ENCODE peak calls at places on chromosomes 11 and 22, in ten cellular contexts. S, Z, M, A, J, E, R, U, X and G are unnamed samples.
A peak's percentile ranks its signal among the peaks of the same experiment; 100 is the strongest.

GRCh38 chr11:111707039-111707690 is 59.0 kb downstream of the PPP2R1B start:
- DNase-seq in S (no peak), Z (peak; percentile 82), M (peak; percentile 26), A (no peak), J (no peak), E (peak; percentile 74), R (peak; percentile 88), U (no peak), X (peak; percentile 18), G (no peak)

GRCh38 chr11:85595285-85595884 is 31.8 kb downstream of the DLG2 start:
- DNase-seq in S (peak; percentile 39), Z (no peak), M (peak; percentile 74), A (no peak), J (no peak), E (peak; percentile 8), R (peak; percentile 62), U (no peak), X (peak; percentile 50), G (peak; percentile 32)

GRCh38 chr22:47534150-47535133 is 772.0 kb downstream of the TBC1D22A start:
- DNase-seq in S (no peak), Z (no peak), M (no peak), A (no peak), J (no peak), E (no peak), R (no peak), U (no peak), X (no peak), G (no peak)

GRCh38 chr22:39927544-39927943 is 26.7 kb downstream of the GRAP2 start:
- DNase-seq in S (no peak), Z (no peak), M (no peak), A (no peak), J (no peak), E (no peak), R (no peak), U (no peak), X (no peak), G (no peak)

GRCh38 chr11:120554771-120555432 is 43.4 kb downstream of the GRIK4 start:
- DNase-seq in S (peak; percentile 43), Z (no peak), M (no peak), A (no peak), J (no peak), E (peak; percentile 26), R (peak; percentile 81), U (no peak), X (peak; percentile 16), G (peak; percentile 57)

GRCh38 chr11:47907499-47907898 is 59.3 kb upstream of the NUP160 start:
- DNase-seq in S (no peak), Z (no peak), M (no peak), A (no peak), J (no peak), E (no peak), R (peak; percentile 80), U (no peak), X (no peak), G (no peak)

GRCh38 chr11:92829121-92829520 is 140.3 kb upstream of the MTNR1B start:
- DNase-seq in S (no peak), Z (no peak), M (no peak), A (no peak), J (no peak), E (no peak), R (no peak), U (no peak), X (no peak), G (no peak)

GRCh38 chr11:64233913-64234839 is at the start of gene VEGFB:
- DNase-seq in S (peak; percentile 94), Z (peak; percentile 81), M (peak; percentile 69), A (no peak), J (peak; percentile 86), E (no peak), R (peak; percentile 58), U (peak; percentile 79), X (no peak), G (peak; percentile 89)

GRCh38 chr11:69240332-69241074 is 53.5 kb upstream of the MYEOV start:
- DNase-seq in S (no peak), Z (peak; percentile 49), M (peak; percentile 56), A (no peak), J (no peak), E (no peak), R (peak; percentile 25), U (no peak), X (peak; percentile 8), G (no peak)

GRCh38 chr11:69242583-69242940 is 51.4 kb upstream of the MYEOV start:
- DNase-seq in S (no peak), Z (peak; percentile 7), M (no peak), A (no peak), J (no peak), E (no peak), R (no peak), U (no peak), X (no peak), G (no peak)

GRCh38 chr11:69241844-69242582 is 51.9 kb upstream of the MYEOV start:
- DNase-seq in S (no peak), Z (no peak), M (no peak), A (no peak), J (no peak), E (no peak), R (peak; percentile 20), U (no peak), X (no peak), G (no peak)

GRCh38 chr11:69239320-69240040 is 54.5 kb upstream of the MYEOV start:
- DNase-seq in S (no peak), Z (peak; percentile 17), M (no peak), A (no peak), J (no peak), E (no peak), R (no peak), U (no peak), X (no peak), G (no peak)

DNA sequence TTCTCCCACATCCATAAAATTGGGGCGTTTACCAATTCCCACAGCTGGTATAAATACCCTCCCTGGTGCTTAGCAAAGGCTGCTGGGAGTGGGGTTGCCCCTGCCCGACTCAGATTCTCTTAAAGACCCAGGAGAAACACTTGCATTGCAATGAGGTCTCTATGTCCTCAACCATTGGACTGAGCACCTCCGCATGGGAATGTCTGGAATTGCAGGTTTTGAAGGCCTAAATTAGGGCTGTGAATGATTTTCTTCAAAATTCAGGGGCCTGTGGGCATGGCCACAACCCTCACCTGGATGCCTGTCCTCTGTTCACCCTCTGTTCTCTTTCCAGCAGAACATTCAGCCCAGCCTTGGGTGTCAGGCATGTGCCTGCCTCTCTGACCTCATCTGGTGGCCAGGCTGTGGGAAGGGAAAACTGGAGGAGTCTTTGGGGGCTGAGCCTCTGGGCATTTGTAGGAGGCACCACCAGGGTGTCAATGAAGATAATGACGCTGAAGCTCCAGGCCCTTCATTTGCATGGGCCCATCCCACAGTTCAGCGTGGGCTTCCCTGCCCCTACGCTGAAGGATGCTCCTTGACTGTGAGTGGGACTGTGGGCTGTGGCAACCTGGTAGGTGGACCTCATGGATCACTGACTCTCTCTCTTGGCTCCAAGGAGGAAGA is 52.7 kb upstream of the MYEOV start:
- DNase-seq in S (no peak), Z (peak; percentile 19), M (peak; percentile 30), A (no peak), J (no peak), E (no peak), R (no peak), U (no peak), X (no peak), G (no peak)
- TF ChIP-seq CTCF in S (no peak), Z (no peak), M (peak; percentile 32), A (no peak), J (no peak), E (no peak), R (no peak), U (no peak), X (peak; percentile 26), G (no peak)

GRCh38 chr11:1003159-1003558 is 33.4 kb downstream of the MUC6 start:
- DNase-seq in S (no peak), Z (no peak), M (no peak), A (no peak), J (no peak), E (no peak), R (no peak), U (no peak), X (no peak), G (no peak)

GRCh38 chr11:1002091-1002984 is 34.2 kb downstream of the MUC6 start:
- DNase-seq in S (no peak), Z (no peak), M (no peak), A (no peak), J (no peak), E (no peak), R (no peak), U (no peak), X (no peak), G (no peak)

GRCh38 chr11:999009-999408 is 37.5 kb downstream of the MUC6 start:
- DNase-seq in S (no peak), Z (no peak), M (no peak), A (no peak), J (no peak), E (no peak), R (no peak), U (no peak), X (no peak), G (no peak)

GRCh38 chr11:1000357-1000982 is 36.0 kb downstream of the MUC6 start:
- DNase-seq in S (no peak), Z (no peak), M (no peak), A (no peak), J (no peak), E (no peak), R (no peak), U (no peak), X (no peak), G (no peak)

GRCh38 chr11:1001682-1002081 is 34.8 kb downstream of the MUC6 start:
- DNase-seq in S (no peak), Z (no peak), M (no peak), A (no peak), J (no peak), E (no peak), R (no peak), U (no peak), X (no peak), G (no peak)
- TF ChIP-seq CTCF in S (no peak), Z (no peak), M (no peak), A (no peak), J (no peak), E (no peak), R (no peak), U (no peak), X (no peak), G (no peak)

GRCh38 chr11:126766425-126766824 is 234.1 kb downstream of the KIRREL3 start:
- DNase-seq in S (no peak), Z (no peak), M (peak; percentile 4), A (no peak), J (no peak), E (no peak), R (no peak), U (no peak), X (no peak), G (no peak)
- TF ChIP-seq CTCF in S (no peak), Z (no peak), M (no peak), A (no peak), J (no peak), E (no peak), R (no peak), U (no peak), X (no peak), G (no peak)

DNA sequence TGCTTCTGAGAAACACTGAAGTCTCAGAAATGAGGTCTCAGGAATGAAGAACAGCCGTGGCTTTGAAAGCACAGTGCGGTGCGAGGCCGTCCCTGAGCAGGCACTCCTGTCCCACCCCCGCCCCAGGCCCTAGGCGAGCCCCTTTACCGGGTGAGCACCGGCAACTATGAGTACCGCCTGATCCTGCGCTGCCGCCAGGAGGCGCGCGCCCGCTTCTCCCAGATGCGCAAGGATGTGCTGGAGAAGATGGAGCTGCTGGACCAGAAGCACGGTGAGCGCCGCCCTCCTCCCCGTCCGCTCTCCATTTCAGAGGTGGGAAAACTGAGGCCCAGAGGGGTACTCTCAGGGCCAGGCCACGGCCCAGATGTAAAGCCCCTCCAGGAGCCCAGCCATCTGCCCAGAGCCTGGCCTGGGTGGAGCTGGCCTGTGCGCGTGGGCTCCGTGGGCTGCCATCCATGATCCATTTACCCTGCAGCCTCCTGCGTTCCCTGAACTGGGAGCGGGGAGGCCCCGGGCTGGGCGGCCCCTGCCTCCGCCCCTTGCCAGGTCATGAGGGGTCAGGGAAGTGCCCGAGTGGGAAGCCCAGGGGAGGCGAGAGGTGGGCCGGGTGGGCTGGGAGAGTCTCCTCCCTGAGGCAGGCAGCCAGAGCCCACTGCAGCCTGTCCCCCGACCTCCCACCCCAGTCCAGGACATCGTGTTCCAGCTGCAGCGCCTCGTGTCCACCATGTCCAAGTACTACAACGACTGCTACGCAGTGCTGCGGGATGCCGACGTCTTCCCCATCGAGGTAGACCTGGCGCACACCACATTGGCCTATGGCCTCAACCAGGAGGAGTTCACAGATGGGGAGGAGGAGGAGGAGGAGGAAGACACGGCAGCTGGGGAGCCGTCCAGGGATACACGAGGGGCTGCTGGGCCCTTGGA is 9.5 kb downstream of the SLC16A8 start:
- DNase-seq in S (no peak), Z (no peak), M (no peak), A (peak; percentile 50), J (peak; percentile 42), E (peak; percentile 10), R (no peak), U (no peak), X (no peak), G (no peak)
- TF ChIP-seq CTCF in S (no peak), Z (no peak), M (no peak), A (peak; percentile 25), J (no peak), E (peak; percentile 61), R (peak; percentile 23), U (peak; percentile 6), X (peak; percentile 56), G (no peak)